ENCODE peak calls at places on chromosomes 5 and 9, in eight cellular contexts. N is A172, P is HT1080, S is posterior cingulate gyrus, D is T-helper 1 cell, B is iris pigment epithelial cell, G is lung, O is AG08396. E is an unnamed sample.

GRCh38 chr9:13083973-13084528 is 195.4 kb downstream of the MPDZ start:
- DNase-seq in N (peak; percentile 0), P (peak; percentile 67), S (no peak), D (no peak), B (peak; percentile 75), G (no peak), O (peak; percentile 21), E (no peak)

GRCh38 chr9:96071245-96072124 is 196.0 kb downstream of the ERCC6L2 start:
- DNase-seq in N (peak; percentile 15), P (no peak), S (no peak), D (no peak), B (peak; percentile 67), G (no peak), O (peak; percentile 66), E (peak; percentile 36)

GRCh38 chr5:153903321-153903720 is 135.4 kb downstream of the FAM114A2 start:
- DNase-seq in N (no peak), P (no peak), S (no peak), D (no peak), B (peak; percentile 10), G (no peak), O (no peak), E (no peak)

GRCh38 chr5:181188700-181189362 is 16.2 kb downstream of the TRIM7 start:
- DNase-seq in N (peak; percentile 69), P (peak; percentile 81), S (peak; percentile 78), D (peak; percentile 57), B (peak; percentile 54), G (peak; percentile 74), O (no peak), E (peak; percentile 85)

GRCh38 chr9:4235951-4236804 is 63.7 kb downstream of the GLIS3 start:
- DNase-seq in N (peak; percentile 84), P (peak; percentile 87), S (no peak), D (no peak), B (peak; percentile 78), G (no peak), O (peak; percentile 30), E (peak; percentile 68)

GRCh38 chr9:110606179-110606578 is 26.6 kb upstream of the SVEP1 start:
- DNase-seq in N (no peak), P (no peak), S (no peak), D (no peak), B (peak; percentile 53), G (no peak), O (no peak), E (no peak)

GRCh38 chr9:133539434-133539833 is 4.9 kb downstream of the ADAMTSL2 start:
- DNase-seq in N (no peak), P (no peak), S (no peak), D (no peak), B (no peak), G (no peak), O (no peak), E (no peak)

GRCh38 chr9:92666912-92667532 is 2.9 kb downstream of the IPPK start:
- DNase-seq in N (no peak), P (no peak), S (no peak), D (no peak), B (no peak), G (no peak), O (no peak), E (no peak)

GRCh38 chr9:83477120-83477519 is 61.1 kb downstream of the FRMD3 start:
- DNase-seq in N (no peak), P (no peak), S (no peak), D (no peak), B (no peak), G (no peak), O (no peak), E (no peak)

GRCh38 chr5:35884125-35884788 is 27.6 kb downstream of the IL7R start:
- DNase-seq in N (peak; percentile 97), P (peak; percentile 94), S (no peak), D (no peak), B (peak; percentile 87), G (no peak), O (peak; percentile 62), E (peak; percentile 77)

GRCh38 chr5:62017092-62017491 is 288.9 kb upstream of the KIF2A start:
- DNase-seq in N (no peak), P (no peak), S (no peak), D (no peak), B (peak; percentile 20), G (no peak), O (no peak), E (no peak)

GRCh38 chr9:120443489-120443888 is 136.5 kb downstream of the CDK5RAP2 start:
- DNase-seq in N (no peak), P (no peak), S (no peak), D (no peak), B (peak; percentile 96), G (no peak), O (peak; percentile 63), E (peak; percentile 29)

GRCh38 chr9:99426443-99426842 is 204.4 kb downstream of the SEC61B start:
- DNase-seq in N (no peak), P (no peak), S (no peak), D (no peak), B (no peak), G (no peak), O (no peak), E (no peak)

E was measured in H4.